ENCODE peak calls at places on chromosomes 13 and 19, in nine cellular contexts. One of them, this sample, is unnamed.

GRCh38 chr19:8612807-8613171 is 2.3 kb upstream of the ADAMTS10 start:
- DNase-seq in pons: no peak
- DNase-seq in omental fat pad: no peak
- DNase-seq in iPS-NIHi11: no peak
- DNase-seq in fibroblast of lung: no peak
- DNase-seq in activated CD4-positive, alpha-beta T cell treated with anti-CD3 and anti-CD28 coated beads for 24 hours: no peak
- DNase-seq in activated naive CD4-positive, alpha-beta T cell treated with anti-CD3 and anti-CD28 coated beads, Interleukin-2, amount 50 U/mL, for 16 hours: no peak
- DNase-seq in T-helper 17 cell: no peak
- DNase-seq in GM19239: no peak
- DNase-seq in this sample: no peak

GRCh38 chr19:6125571-6125989 is 9.9 kb upstream of the ACSBG2 start:
- DNase-seq in pons: peak
- DNase-seq in activated naive CD4-positive, alpha-beta T cell treated with anti-CD3 and anti-CD28 coated beads, Interleukin-2, amount 50 U/mL, for 16 hours: peak
- DNase-seq in fibroblast of lung: peak
- DNase-seq in activated CD4-positive, alpha-beta T cell treated with anti-CD3 and anti-CD28 coated beads for 24 hours: peak
- DNase-seq in GM19239: peak
- DNase-seq in T-helper 17 cell: peak
- DNase-seq in omental fat pad: no peak
- DNase-seq in iPS-NIHi11: peak
- DNase-seq in this sample: peak

GRCh38 chr13:41660426-41660825 is 203.1 kb downstream of the RGCC start:
- DNase-seq in activated CD4-positive, alpha-beta T cell treated with anti-CD3 and anti-CD28 coated beads for 24 hours: no peak
- DNase-seq in omental fat pad: no peak
- DNase-seq in activated naive CD4-positive, alpha-beta T cell treated with anti-CD3 and anti-CD28 coated beads, Interleukin-2, amount 50 U/mL, for 16 hours: no peak
- DNase-seq in iPS-NIHi11: no peak
- DNase-seq in fibroblast of lung: no peak
- DNase-seq in GM19239: no peak
- DNase-seq in T-helper 17 cell: no peak
- DNase-seq in pons: no peak
- DNase-seq in this sample: no peak

GRCh38 chr13:48505597-48506091 is 27.2 kb downstream of the RCBTB2 start:
- DNase-seq in GM19239: peak
- DNase-seq in activated naive CD4-positive, alpha-beta T cell treated with anti-CD3 and anti-CD28 coated beads, Interleukin-2, amount 50 U/mL, for 16 hours: peak
- DNase-seq in T-helper 17 cell: no peak
- DNase-seq in pons: peak
- DNase-seq in omental fat pad: no peak
- DNase-seq in iPS-NIHi11: no peak
- DNase-seq in fibroblast of lung: peak
- DNase-seq in activated CD4-positive, alpha-beta T cell treated with anti-CD3 and anti-CD28 coated beads for 24 hours: peak
- DNase-seq in this sample: no peak

GRCh38 chr13:114038211-114038613 is 64.3 kb upstream of the C13orf46 start:
- DNase-seq in iPS-NIHi11: no peak
- DNase-seq in omental fat pad: no peak
- DNase-seq in activated CD4-positive, alpha-beta T cell treated with anti-CD3 and anti-CD28 coated beads for 24 hours: no peak
- DNase-seq in T-helper 17 cell: no peak
- DNase-seq in activated naive CD4-positive, alpha-beta T cell treated with anti-CD3 and anti-CD28 coated beads, Interleukin-2, amount 50 U/mL, for 16 hours: no peak
- DNase-seq in fibroblast of lung: no peak
- DNase-seq in pons: no peak
- DNase-seq in GM19239: no peak
- DNase-seq in this sample: no peak

GRCh38 chr13:60654405-60654804 is 257.4 kb downstream of the TDRD3 start:
- DNase-seq in activated CD4-positive, alpha-beta T cell treated with anti-CD3 and anti-CD28 coated beads for 24 hours: no peak
- DNase-seq in T-helper 17 cell: no peak
- DNase-seq in iPS-NIHi11: no peak
- DNase-seq in omental fat pad: no peak
- DNase-seq in GM19239: no peak
- DNase-seq in activated naive CD4-positive, alpha-beta T cell treated with anti-CD3 and anti-CD28 coated beads, Interleukin-2, amount 50 U/mL, for 16 hours: no peak
- DNase-seq in fibroblast of lung: peak
- DNase-seq in pons: peak
- DNase-seq in this sample: no peak

GRCh38 chr13:37534181-37534580 is 64.4 kb downstream of the POSTN start:
- DNase-seq in activated naive CD4-positive, alpha-beta T cell treated with anti-CD3 and anti-CD28 coated beads, Interleukin-2, amount 50 U/mL, for 16 hours: no peak
- DNase-seq in T-helper 17 cell: no peak
- DNase-seq in fibroblast of lung: peak
- DNase-seq in iPS-NIHi11: no peak
- DNase-seq in omental fat pad: no peak
- DNase-seq in GM19239: no peak
- DNase-seq in pons: no peak
- DNase-seq in activated CD4-positive, alpha-beta T cell treated with anti-CD3 and anti-CD28 coated beads for 24 hours: no peak
- DNase-seq in this sample: no peak

GRCh38 chr13:22748866-22749586 is 431.8 kb upstream of the SGCG start:
- DNase-seq in fibroblast of lung: no peak
- DNase-seq in activated naive CD4-positive, alpha-beta T cell treated with anti-CD3 and anti-CD28 coated beads, Interleukin-2, amount 50 U/mL, for 16 hours: no peak
- DNase-seq in T-helper 17 cell: no peak
- DNase-seq in iPS-NIHi11: no peak
- DNase-seq in activated CD4-positive, alpha-beta T cell treated with anti-CD3 and anti-CD28 coated beads for 24 hours: no peak
- DNase-seq in GM19239: no peak
- DNase-seq in pons: no peak
- DNase-seq in omental fat pad: no peak
- DNase-seq in this sample: no peak

GRCh38 chr13:52348081-52348480 is 57.9 kb downstream of the THSD1 start:
- DNase-seq in activated naive CD4-positive, alpha-beta T cell treated with anti-CD3 and anti-CD28 coated beads, Interleukin-2, amount 50 U/mL, for 16 hours: no peak
- DNase-seq in fibroblast of lung: peak
- DNase-seq in omental fat pad: no peak
- DNase-seq in GM19239: no peak
- DNase-seq in iPS-NIHi11: no peak
- DNase-seq in T-helper 17 cell: no peak
- DNase-seq in pons: no peak
- DNase-seq in activated CD4-positive, alpha-beta T cell treated with anti-CD3 and anti-CD28 coated beads for 24 hours: no peak
- DNase-seq in this sample: no peak

GRCh38 chr19:39264306-39265290 is 3.6 kb upstream of the IFNL2 start:
- DNase-seq in omental fat pad: no peak
- DNase-seq in pons: no peak
- DNase-seq in GM19239: no peak
- DNase-seq in iPS-NIHi11: peak
- DNase-seq in fibroblast of lung: no peak
- DNase-seq in T-helper 17 cell: no peak
- DNase-seq in activated CD4-positive, alpha-beta T cell treated with anti-CD3 and anti-CD28 coated beads for 24 hours: no peak
- DNase-seq in activated naive CD4-positive, alpha-beta T cell treated with anti-CD3 and anti-CD28 coated beads, Interleukin-2, amount 50 U/mL, for 16 hours: no peak
- DNase-seq in this sample: no peak

GRCh38 chr19:18710986-18711751 is 27.7 kb downstream of the CRTC1 start:
- DNase-seq in T-helper 17 cell: no peak
- DNase-seq in omental fat pad: no peak
- DNase-seq in activated naive CD4-positive, alpha-beta T cell treated with anti-CD3 and anti-CD28 coated beads, Interleukin-2, amount 50 U/mL, for 16 hours: no peak
- DNase-seq in activated CD4-positive, alpha-beta T cell treated with anti-CD3 and anti-CD28 coated beads for 24 hours: no peak
- DNase-seq in GM19239: no peak
- DNase-seq in fibroblast of lung: peak
- DNase-seq in iPS-NIHi11: peak
- DNase-seq in pons: no peak
- DNase-seq in this sample: peak

GRCh38 chr13:27022571-27023311 is 148.9 kb downstream of the USP12 start:
- DNase-seq in pons: peak
- DNase-seq in iPS-NIHi11: no peak
- DNase-seq in T-helper 17 cell: no peak
- DNase-seq in activated naive CD4-positive, alpha-beta T cell treated with anti-CD3 and anti-CD28 coated beads, Interleukin-2, amount 50 U/mL, for 16 hours: no peak
- DNase-seq in GM19239: no peak
- DNase-seq in activated CD4-positive, alpha-beta T cell treated with anti-CD3 and anti-CD28 coated beads for 24 hours: no peak
- DNase-seq in fibroblast of lung: peak
- DNase-seq in omental fat pad: no peak
- DNase-seq in this sample: no peak

GRCh38 chr19:13790354-13790753 is 4.9 kb upstream of the ZSWIM4 start:
- DNase-seq in activated naive CD4-positive, alpha-beta T cell treated with anti-CD3 and anti-CD28 coated beads, Interleukin-2, amount 50 U/mL, for 16 hours: no peak
- DNase-seq in fibroblast of lung: no peak
- DNase-seq in GM19239: no peak
- DNase-seq in activated CD4-positive, alpha-beta T cell treated with anti-CD3 and anti-CD28 coated beads for 24 hours: no peak
- DNase-seq in pons: no peak
- DNase-seq in iPS-NIHi11: no peak
- DNase-seq in T-helper 17 cell: no peak
- DNase-seq in omental fat pad: no peak
- DNase-seq in this sample: no peak

GRCh38 chr19:49114630-49115363 is 627 bp downstream of the LIN7B start:
- DNase-seq in GM19239: no peak
- DNase-seq in fibroblast of lung: peak
- DNase-seq in pons: peak
- DNase-seq in activated CD4-positive, alpha-beta T cell treated with anti-CD3 and anti-CD28 coated beads for 24 hours: peak
- DNase-seq in activated naive CD4-positive, alpha-beta T cell treated with anti-CD3 and anti-CD28 coated beads, Interleukin-2, amount 50 U/mL, for 16 hours: peak
- DNase-seq in iPS-NIHi11: peak
- DNase-seq in T-helper 17 cell: no peak
- DNase-seq in omental fat pad: no peak
- DNase-seq in this sample: peak

GRCh38 chr13:25738342-25738771 is 313.5 kb downstream of the SHISA2 start:
- DNase-seq in T-helper 17 cell: no peak
- DNase-seq in activated CD4-positive, alpha-beta T cell treated with anti-CD3 and anti-CD28 coated beads for 24 hours: no peak
- DNase-seq in fibroblast of lung: peak
- DNase-seq in omental fat pad: no peak
- DNase-seq in GM19239: no peak
- DNase-seq in pons: no peak
- DNase-seq in iPS-NIHi11: no peak
- DNase-seq in activated naive CD4-positive, alpha-beta T cell treated with anti-CD3 and anti-CD28 coated beads, Interleukin-2, amount 50 U/mL, for 16 hours: no peak
- DNase-seq in this sample: no peak

GRCh38 chr13:96052655-96053002 is 572 bp downstream of the UGGT2 start:
- DNase-seq in fibroblast of lung: peak
- DNase-seq in GM19239: peak
- DNase-seq in T-helper 17 cell: no peak
- DNase-seq in iPS-NIHi11: peak
- DNase-seq in activated naive CD4-positive, alpha-beta T cell treated with anti-CD3 and anti-CD28 coated beads, Interleukin-2, amount 50 U/mL, for 16 hours: no peak
- DNase-seq in omental fat pad: peak
- DNase-seq in pons: peak
- DNase-seq in activated CD4-positive, alpha-beta T cell treated with anti-CD3 and anti-CD28 coated beads for 24 hours: no peak
- DNase-seq in this sample: no peak

GRCh38 chr19:850221-850978 is 1.7 kb upstream of the ELANE start:
- DNase-seq in pons: no peak
- DNase-seq in activated naive CD4-positive, alpha-beta T cell treated with anti-CD3 and anti-CD28 coated beads, Interleukin-2, amount 50 U/mL, for 16 hours: no peak
- DNase-seq in T-helper 17 cell: no peak
- DNase-seq in GM19239: no peak
- DNase-seq in activated CD4-positive, alpha-beta T cell treated with anti-CD3 and anti-CD28 coated beads for 24 hours: no peak
- DNase-seq in fibroblast of lung: peak
- DNase-seq in omental fat pad: peak
- DNase-seq in iPS-NIHi11: peak
- DNase-seq in this sample: peak

GRCh38 chr13:114143806-114144605 is 11.6 kb upstream of the RASA3 start:
- DNase-seq in GM19239: peak
- DNase-seq in activated naive CD4-positive, alpha-beta T cell treated with anti-CD3 and anti-CD28 coated beads, Interleukin-2, amount 50 U/mL, for 16 hours: peak
- DNase-seq in T-helper 17 cell: no peak
- DNase-seq in activated CD4-positive, alpha-beta T cell treated with anti-CD3 and anti-CD28 coated beads for 24 hours: no peak
- DNase-seq in iPS-NIHi11: peak
- DNase-seq in omental fat pad: no peak
- DNase-seq in fibroblast of lung: no peak
- DNase-seq in pons: no peak
- DNase-seq in this sample: no peak

GRCh38 chr19:8116437-8117293 is 32.7 kb downstream of the FBN3 start:
- DNase-seq in iPS-NIHi11: no peak
- DNase-seq in T-helper 17 cell: no peak
- DNase-seq in pons: no peak
- DNase-seq in omental fat pad: no peak
- DNase-seq in activated naive CD4-positive, alpha-beta T cell treated with anti-CD3 and anti-CD28 coated beads, Interleukin-2, amount 50 U/mL, for 16 hours: no peak
- DNase-seq in fibroblast of lung: no peak
- DNase-seq in GM19239: no peak
- DNase-seq in activated CD4-positive, alpha-beta T cell treated with anti-CD3 and anti-CD28 coated beads for 24 hours: no peak
- DNase-seq in this sample: peak

GRCh38 chr13:48975101-48975925 is at the start of gene FNDC3A:
- DNase-seq in fibroblast of lung: peak
- DNase-seq in omental fat pad: no peak
- DNase-seq in activated naive CD4-positive, alpha-beta T cell treated with anti-CD3 and anti-CD28 coated beads, Interleukin-2, amount 50 U/mL, for 16 hours: peak
- DNase-seq in activated CD4-positive, alpha-beta T cell treated with anti-CD3 and anti-CD28 coated beads for 24 hours: no peak
- DNase-seq in iPS-NIHi11: peak
- DNase-seq in GM19239: no peak
- DNase-seq in pons: peak
- DNase-seq in T-helper 17 cell: peak
- DNase-seq in this sample: no peak

GRCh38 chr13:41548031-41548430 is 90.7 kb downstream of the RGCC start:
- DNase-seq in activated CD4-positive, alpha-beta T cell treated with anti-CD3 and anti-CD28 coated beads for 24 hours: no peak
- DNase-seq in pons: peak
- DNase-seq in omental fat pad: no peak
- DNase-seq in activated naive CD4-positive, alpha-beta T cell treated with anti-CD3 and anti-CD28 coated beads, Interleukin-2, amount 50 U/mL, for 16 hours: no peak
- DNase-seq in fibroblast of lung: no peak
- DNase-seq in GM19239: no peak
- DNase-seq in iPS-NIHi11: no peak
- DNase-seq in T-helper 17 cell: no peak
- DNase-seq in this sample: no peak

GRCh38 chr19:4993683-4994082 is 24.8 kb downstream of the KDM4B start:
- DNase-seq in activated naive CD4-positive, alpha-beta T cell treated with anti-CD3 and anti-CD28 coated beads, Interleukin-2, amount 50 U/mL, for 16 hours: no peak
- DNase-seq in GM19239: no peak
- DNase-seq in pons: no peak
- DNase-seq in T-helper 17 cell: no peak
- DNase-seq in iPS-NIHi11: no peak
- DNase-seq in fibroblast of lung: no peak
- DNase-seq in omental fat pad: no peak
- DNase-seq in activated CD4-positive, alpha-beta T cell treated with anti-CD3 and anti-CD28 coated beads for 24 hours: no peak
- DNase-seq in this sample: no peak

GRCh38 chr19:8096071-8096470 is 43.5 kb downstream of the CCL25 start:
- DNase-seq in activated CD4-positive, alpha-beta T cell treated with anti-CD3 and anti-CD28 coated beads for 24 hours: no peak
- DNase-seq in activated naive CD4-positive, alpha-beta T cell treated with anti-CD3 and anti-CD28 coated beads, Interleukin-2, amount 50 U/mL, for 16 hours: no peak
- DNase-seq in pons: no peak
- DNase-seq in T-helper 17 cell: no peak
- DNase-seq in omental fat pad: no peak
- DNase-seq in GM19239: no peak
- DNase-seq in iPS-NIHi11: no peak
- DNase-seq in fibroblast of lung: no peak
- DNase-seq in this sample: no peak

GRCh38 chr13:110396913-110397379 is 89.9 kb downstream of the COL4A2 start:
- DNase-seq in fibroblast of lung: peak
- DNase-seq in activated naive CD4-positive, alpha-beta T cell treated with anti-CD3 and anti-CD28 coated beads, Interleukin-2, amount 50 U/mL, for 16 hours: no peak
- DNase-seq in GM19239: no peak
- DNase-seq in iPS-NIHi11: no peak
- DNase-seq in omental fat pad: peak
- DNase-seq in T-helper 17 cell: no peak
- DNase-seq in activated CD4-positive, alpha-beta T cell treated with anti-CD3 and anti-CD28 coated beads for 24 hours: no peak
- DNase-seq in pons: peak
- DNase-seq in this sample: no peak

This sample was measured in left lung.